ENCODE peak calls at places on chromosomes 1 and 21, in five cellular contexts. One of them, this sample, is unnamed.

GRCh38 chr1:228218513-228219244 is 10.8 kb downstream of the OBSCN start:
- DNase-seq in heart right ventricle: no peak
- DNase-seq in WTC11: no peak
- DNase-seq in RWPE1: no peak
- DNase-seq in effector memory CD4-positive, alpha-beta T cell: no peak
- DNase-seq in this sample: no peak

GRCh38 chr1:35598895-35599294 is 25.8 kb downstream of the TFAP2E start:
- DNase-seq in heart right ventricle: no peak
- DNase-seq in WTC11: no peak
- DNase-seq in RWPE1: no peak
- DNase-seq in effector memory CD4-positive, alpha-beta T cell: no peak
- DNase-seq in this sample: no peak

GRCh38 chr1:147051136-147051535 is 113.0 kb downstream of the NBPF12 start:
- DNase-seq in heart right ventricle: no peak
- DNase-seq in WTC11: no peak
- DNase-seq in RWPE1: no peak
- DNase-seq in effector memory CD4-positive, alpha-beta T cell: no peak
- DNase-seq in this sample: no peak

GRCh38 chr1:36175137-36176095 is 19.5 kb downstream of the MAP7D1 start:
- DNase-seq in heart right ventricle: peak; percentile 61
- DNase-seq in WTC11: no peak
- DNase-seq in RWPE1: no peak
- DNase-seq in effector memory CD4-positive, alpha-beta T cell: no peak
- DNase-seq in this sample: no peak

GRCh38 chr1:206521002-206521585 is 13.8 kb downstream of the RASSF5 start:
- DNase-seq in heart right ventricle: no peak
- DNase-seq in WTC11: no peak
- DNase-seq in RWPE1: no peak
- DNase-seq in effector memory CD4-positive, alpha-beta T cell: no peak
- DNase-seq in this sample: no peak

GRCh38 chr21:37530901-37531351 is 164.4 kb downstream of the DYRK1A start:
- DNase-seq in heart right ventricle: no peak
- DNase-seq in WTC11: no peak
- DNase-seq in RWPE1: no peak
- DNase-seq in effector memory CD4-positive, alpha-beta T cell: no peak
- DNase-seq in this sample: peak; percentile 53

GRCh38 chr21:31874817-31875216 is 2.0 kb downstream of the HUNK start:
- DNase-seq in heart right ventricle: no peak
- DNase-seq in WTC11: peak; percentile 41
- DNase-seq in RWPE1: no peak
- DNase-seq in effector memory CD4-positive, alpha-beta T cell: no peak
- DNase-seq in this sample: peak; percentile 49

GRCh38 chr21:31397515-31397926 is 53.5 kb upstream of the TIAM1 start:
- DNase-seq in heart right ventricle: no peak
- DNase-seq in WTC11: no peak
- DNase-seq in RWPE1: no peak
- DNase-seq in effector memory CD4-positive, alpha-beta T cell: no peak
- DNase-seq in this sample: no peak

GRCh38 chr1:109827466-109827865 is 63.7 kb upstream of the EPS8L3 start:
- DNase-seq in heart right ventricle: no peak
- DNase-seq in WTC11: no peak
- DNase-seq in RWPE1: no peak
- DNase-seq in effector memory CD4-positive, alpha-beta T cell: no peak
- DNase-seq in this sample: no peak

GRCh38 chr1:195768936-195769335 is 839.3 kb downstream of the KCNT2 start:
- DNase-seq in heart right ventricle: no peak
- DNase-seq in WTC11: no peak
- DNase-seq in RWPE1: no peak
- DNase-seq in effector memory CD4-positive, alpha-beta T cell: no peak
- DNase-seq in this sample: no peak

GRCh38 chr1:47708658-47709301 is 270.9 kb downstream of the FOXD2 start:
- DNase-seq in heart right ventricle: no peak
- DNase-seq in WTC11: peak; percentile 76
- DNase-seq in RWPE1: no peak
- DNase-seq in effector memory CD4-positive, alpha-beta T cell: no peak
- DNase-seq in this sample: peak; percentile 60

GRCh38 chr1:192887426-192887825 is 78.6 kb downstream of the RGS2 start:
- DNase-seq in heart right ventricle: no peak
- DNase-seq in WTC11: no peak
- DNase-seq in RWPE1: no peak
- DNase-seq in effector memory CD4-positive, alpha-beta T cell: no peak
- DNase-seq in this sample: no peak

GRCh38 chr1:111542187-111542586 is 38.8 kb upstream of the ADORA3 start:
- DNase-seq in heart right ventricle: no peak
- DNase-seq in WTC11: no peak
- DNase-seq in RWPE1: peak; percentile 13
- DNase-seq in effector memory CD4-positive, alpha-beta T cell: no peak
- DNase-seq in this sample: no peak

GRCh38 chr1:209354111-209354839 is 229.2 kb upstream of the CAMK1G start:
- DNase-seq in heart right ventricle: peak; percentile 25
- DNase-seq in WTC11: peak; percentile 83
- DNase-seq in RWPE1: peak; percentile 86
- DNase-seq in effector memory CD4-positive, alpha-beta T cell: no peak
- DNase-seq in this sample: peak; percentile 78

GRCh38 chr1:97334454-97334853 is 586.4 kb downstream of the DPYD start:
- DNase-seq in heart right ventricle: no peak
- DNase-seq in WTC11: no peak
- DNase-seq in RWPE1: no peak
- DNase-seq in effector memory CD4-positive, alpha-beta T cell: no peak
- DNase-seq in this sample: no peak

GRCh38 chr21:33088384-33088783 is 18.4 kb downstream of the OLIG1 start:
- DNase-seq in heart right ventricle: no peak
- DNase-seq in WTC11: no peak
- DNase-seq in RWPE1: no peak
- DNase-seq in effector memory CD4-positive, alpha-beta T cell: no peak
- DNase-seq in this sample: no peak

GRCh38 chr1:20724364-20725188 is 6.8 kb upstream of the KIF17 start:
- DNase-seq in heart right ventricle: no peak
- DNase-seq in WTC11: no peak
- DNase-seq in RWPE1: no peak
- DNase-seq in effector memory CD4-positive, alpha-beta T cell: no peak
- DNase-seq in this sample: no peak